ENCODE peak calls at places on chromosome 18, in eight cellular contexts. X is astrocyte of the spinal cord; E is fibroblast of the aortic adventitia; W is heart left ventricle; G is body of pancreas; U is lower leg skin; Z is ovary; F is CD8-positive, alpha-beta T cell. K is an unnamed sample.

GRCh38 chr18:79458131-79458838 is 62.6 kb downstream of the NFATC1 start:
- DNase-seq in E (peak; percentile 94), U (peak; percentile 92), G (peak; percentile 49), Z (peak; percentile 85), F (no peak), W (peak; percentile 84), X (peak; percentile 80), K (no peak)

GRCh38 chr18:77478619-77479018 is 229.0 kb downstream of the GALR1 start:
- DNase-seq in W (peak; percentile 63), E (peak; percentile 3), U (peak; percentile 87), G (peak; percentile 22), X (peak; percentile 29), F (no peak), Z (no peak), K (peak; percentile 19)

GRCh38 chr18:76977681-76978234 is 154.8 kb downstream of the MBP start:
- DNase-seq in E (no peak), U (peak; percentile 76), W (no peak), G (no peak), Z (no peak), X (no peak), F (no peak), K (no peak)

GRCh38 chr18:11591957-11592356 is 17.4 kb upstream of the SLC35G4 start:
- DNase-seq in W (no peak), E (no peak), U (no peak), X (no peak), F (no peak), G (no peak), Z (no peak), K (no peak)

GRCh38 chr18:79736230-79736629 is 56.6 kb downstream of the CTDP1 start:
- DNase-seq in W (peak; percentile 14), F (no peak), X (no peak), Z (no peak), G (no peak), U (no peak), E (no peak), K (no peak)

GRCh38 chr18:21179590-21180220 is 62.3 kb upstream of the GREB1L start:
- DNase-seq in U (no peak), F (peak; percentile 39), G (peak; percentile 42), Z (no peak), X (peak; percentile 67), W (no peak), E (peak; percentile 84), K (peak; percentile 47)

GRCh38 chr18:35171315-35171987 is 69.4 kb upstream of the ZNF397 start:
- DNase-seq in U (no peak), X (peak; percentile 27), G (no peak), W (no peak), Z (no peak), E (no peak), F (no peak), K (no peak)

GRCh38 chr18:47754311-47755101 is 176.0 kb downstream of the SMAD2 start:
- DNase-seq in W (no peak), Z (no peak), E (no peak), U (peak; percentile 78), F (peak; percentile 55), X (no peak), G (peak; percentile 37), K (no peak)

GRCh38 chr18:22936515-22936914 is 3.4 kb downstream of the RBBP8 start:
- DNase-seq in U (no peak), Z (no peak), W (no peak), F (no peak), G (no peak), E (no peak), X (no peak), K (no peak)

GRCh38 chr18:28150925-28151324 is 26.0 kb downstream of the CDH2 start:
- DNase-seq in E (no peak), W (no peak), G (no peak), U (no peak), Z (no peak), X (no peak), F (no peak), K (no peak)

GRCh38 chr18:3411854-3412268 is 38.1 kb upstream of the TGIF1 start:
- DNase-seq in X (no peak), E (peak; percentile 15), U (no peak), G (no peak), Z (peak; percentile 39), F (peak; percentile 13), W (no peak), K (peak; percentile 23)

GRCh38 chr18:56036673-56037072 is 448.7 kb upstream of the TCF4 start:
- DNase-seq in G (no peak), W (no peak), E (no peak), Z (no peak), U (no peak), X (no peak), F (no peak), K (peak; percentile 20)

GRCh38 chr18:70377317-70377799 is 88.5 kb downstream of the SOCS6 start:
- DNase-seq in E (peak; percentile 48), U (no peak), F (no peak), G (no peak), Z (no peak), W (no peak), X (no peak), K (peak; percentile 22)

GRCh38 chr18:56986829-56987228 is 160.1 kb upstream of the BOD1L2 start:
- DNase-seq in F (no peak), X (no peak), E (no peak), G (no peak), U (no peak), W (no peak), Z (no peak), K (no peak)

GRCh38 chr18:54878662-54879058 is 50.4 kb downstream of the RAB27B start:
- DNase-seq in E (no peak), U (no peak), Z (no peak), X (no peak), G (no peak), W (no peak), F (no peak), K (no peak)

GRCh38 chr18:62486290-62486964 is 36.4 kb upstream of the ZCCHC2 start:
- DNase-seq in X (peak; percentile 22), F (no peak), G (peak; percentile 27), U (no peak), Z (no peak), W (no peak), E (peak; percentile 58), K (no peak)

GRCh38 chr18:51531496-51531895 is 334.0 kb upstream of the MEX3C start:
- DNase-seq in G (no peak), U (no peak), W (no peak), F (no peak), E (no peak), X (no peak), Z (no peak), K (no peak)

GRCh38 chr18:55830490-55830889 is 242.5 kb upstream of the TCF4 start:
- DNase-seq in F (no peak), Z (no peak), E (no peak), U (no peak), X (no peak), G (no peak), W (no peak), K (no peak)

GRCh38 chr18:23883277-23883790 is 131.2 kb upstream of the TTC39C start:
- DNase-seq in F (no peak), X (no peak), U (no peak), G (no peak), Z (no peak), W (no peak), E (no peak), K (peak; percentile 14)

GRCh38 chr18:23591011-23591410 is 4.7 kb upstream of the NPC1 start:
- DNase-seq in G (no peak), W (no peak), E (peak; percentile 47), X (peak; percentile 5), Z (no peak), U (no peak), F (no peak), K (peak; percentile 87)

GRCh38 chr18:31626409-31626808 is 34.7 kb downstream of the TTR start:
- DNase-seq in Z (no peak), U (no peak), G (no peak), F (no peak), X (no peak), E (no peak), W (no peak), K (no peak)
- TF ChIP-seq CTCF in Z (no peak), U (no peak), G (no peak), F (no peak), X (no peak), E (no peak), W (no peak), K (no peak)

GRCh38 chr18:13381331-13381730 is 162.8 kb downstream of the LDLRAD4 start:
- DNase-seq in G (no peak), W (no peak), F (no peak), X (no peak), U (peak; percentile 72), Z (no peak), E (no peak), K (no peak)
- H3K4me3 ChIP-seq in G (no peak overlapping the region), W (peak overlapping the region; percentile 28), F (peak overlapping the region; percentile 57), X (no peak overlapping the region), U (no peak overlapping the region), Z (peak overlapping the region; percentile 20), E (no peak overlapping the region), K (no peak overlapping the region)

GRCh38 chr18:58362027-58362575 is 266.8 kb downstream of the ALPK2 start:
- DNase-seq in E (peak; percentile 90), W (peak; percentile 38), U (no peak), G (no peak), Z (no peak), X (peak; percentile 95), F (no peak), K (peak; percentile 85)

GRCh38 chr18:58362829-58363231 is 266.1 kb downstream of the ALPK2 start:
- DNase-seq in W (no peak), X (no peak), F (no peak), U (no peak), G (no peak), Z (no peak), E (peak; percentile 30), K (no peak)

GRCh38 chr18:58367425-58368140 is 261.3 kb downstream of the ALPK2 start:
- DNase-seq in E (no peak), F (no peak), Z (no peak), U (no peak), X (no peak), W (no peak), G (no peak), K (no peak)

GRCh38 chr18:58363767-58364540 is 264.9 kb downstream of the ALPK2 start:
- DNase-seq in W (no peak), F (no peak), X (peak; percentile 68), U (no peak), Z (no peak), G (no peak), E (peak; percentile 54), K (peak; percentile 60)

DNA sequence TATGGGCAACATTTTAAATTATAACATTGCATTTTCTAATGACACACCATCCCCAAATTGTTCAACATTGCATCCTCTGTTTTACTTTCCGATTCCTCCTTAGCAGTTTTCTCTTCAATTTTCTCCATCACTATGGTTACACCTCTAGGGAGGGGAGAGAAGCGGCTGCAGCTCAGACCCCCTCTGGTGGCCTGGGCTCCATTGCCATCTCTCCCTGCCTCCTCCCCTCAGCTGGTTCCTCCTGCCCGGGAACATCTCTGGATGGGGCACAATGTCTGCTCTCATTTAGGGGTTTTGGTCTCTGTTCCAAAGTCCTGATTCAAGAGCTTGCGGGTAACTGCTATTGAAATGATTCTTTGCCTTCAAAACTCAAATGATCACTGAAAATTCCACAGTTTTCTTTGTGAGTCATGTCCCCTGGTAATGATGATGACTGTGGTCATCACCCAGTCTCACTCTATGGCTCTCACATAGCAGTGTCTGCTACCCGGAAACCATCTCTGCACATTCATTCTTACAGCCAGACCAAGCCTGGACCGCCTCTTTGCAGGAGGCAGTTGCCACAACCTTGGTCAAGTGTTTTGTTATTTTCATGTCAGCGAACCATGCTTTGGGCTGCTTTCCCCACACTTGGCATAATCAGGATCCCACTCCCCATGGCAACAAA is 263.9 kb downstream of the ALPK2 start:
- DNase-seq in E (peak; percentile 17), Z (no peak), X (peak; percentile 89), U (no peak), W (no peak), G (no peak), F (no peak), K (peak; percentile 67)
- TF ChIP-seq CTCF in E (no peak), Z (no peak), X (peak; percentile 38), U (no peak), W (no peak), G (no peak), F (no peak), K (no peak)

GRCh38 chr18:4454548-4455112 is 477 bp downstream of the DLGAP1 start:
- DNase-seq in E (no peak), U (no peak), W (no peak), X (no peak), Z (peak; percentile 38), F (no peak), G (no peak), K (no peak)
- H3K4me3 ChIP-seq in E (peak overlapping the region; percentile 31), U (peak overlapping the region; percentile 8), W (peak overlapping the region; percentile 42), X (peak overlapping the region; percentile 43), Z (peak overlapping the region; percentile 32), F (no peak overlapping the region), G (no peak overlapping the region), K (no peak overlapping the region)

K was measured in foreskin fibroblast.